ENCODE peak calls at places on chromosomes 13 and 19, in nine cellular contexts. One of them, this sample, is unnamed.

GRCh38 chr13:102040812-102041211 is 361.0 kb downstream of the FGF14 start:
- DNase-seq in C1 segment of cervical spinal cord: no peak
- DNase-seq in AG09309: no peak
- DNase-seq in coronary artery: no peak
- DNase-seq in choroid plexus epithelial cell: no peak
- DNase-seq in ELF-1: no peak
- DNase-seq in activated naive CD4-positive, alpha-beta T cell treated with Interleukin-2 at 50 U/mL for 16 hours: no peak
- DNase-seq in lung microvascular endothelial cell: no peak
- DNase-seq in NCI-H1092 treated with DMSO at 0.1 percent for 48 hours: peak
- DNase-seq in this sample: no peak

GRCh38 chr19:29706635-29707034 is 8.4 kb downstream of the C19orf12 start:
- DNase-seq in C1 segment of cervical spinal cord: no peak
- DNase-seq in AG09309: no peak
- DNase-seq in coronary artery: no peak
- DNase-seq in choroid plexus epithelial cell: no peak
- DNase-seq in ELF-1: no peak
- DNase-seq in activated naive CD4-positive, alpha-beta T cell treated with Interleukin-2 at 50 U/mL for 16 hours: no peak
- DNase-seq in lung microvascular endothelial cell: no peak
- DNase-seq in NCI-H1092 treated with DMSO at 0.1 percent for 48 hours: no peak
- DNase-seq in this sample: no peak

GRCh38 chr19:3699071-3699740 is 1.1 kb downstream of the PIP5K1C start:
- DNase-seq in C1 segment of cervical spinal cord: peak
- DNase-seq in AG09309: no peak
- DNase-seq in coronary artery: peak
- DNase-seq in choroid plexus epithelial cell: peak
- DNase-seq in ELF-1: peak
- DNase-seq in activated naive CD4-positive, alpha-beta T cell treated with Interleukin-2 at 50 U/mL for 16 hours: peak
- DNase-seq in lung microvascular endothelial cell: no peak
- DNase-seq in NCI-H1092 treated with DMSO at 0.1 percent for 48 hours: no peak
- DNase-seq in this sample: peak

GRCh38 chr19:4732680-4733114 is 9.1 kb upstream of the DPP9 start:
- DNase-seq in C1 segment of cervical spinal cord: peak
- DNase-seq in AG09309: no peak
- DNase-seq in coronary artery: no peak
- DNase-seq in choroid plexus epithelial cell: peak
- DNase-seq in ELF-1: peak
- DNase-seq in activated naive CD4-positive, alpha-beta T cell treated with Interleukin-2 at 50 U/mL for 16 hours: peak
- DNase-seq in lung microvascular endothelial cell: peak
- DNase-seq in NCI-H1092 treated with DMSO at 0.1 percent for 48 hours: peak
- DNase-seq in this sample: peak

GRCh38 chr13:47908200-47908902 is 92.7 kb downstream of the SUCLA2 start:
- DNase-seq in C1 segment of cervical spinal cord: no peak
- DNase-seq in AG09309: no peak
- DNase-seq in coronary artery: no peak
- DNase-seq in choroid plexus epithelial cell: peak
- DNase-seq in ELF-1: peak
- DNase-seq in activated naive CD4-positive, alpha-beta T cell treated with Interleukin-2 at 50 U/mL for 16 hours: no peak
- DNase-seq in lung microvascular endothelial cell: no peak
- DNase-seq in NCI-H1092 treated with DMSO at 0.1 percent for 48 hours: no peak
- DNase-seq in this sample: no peak

GRCh38 chr19:5070922-5071321 is 102.0 kb downstream of the KDM4B start:
- DNase-seq in C1 segment of cervical spinal cord: no peak
- DNase-seq in AG09309: no peak
- DNase-seq in coronary artery: no peak
- DNase-seq in choroid plexus epithelial cell: no peak
- DNase-seq in ELF-1: no peak
- DNase-seq in activated naive CD4-positive, alpha-beta T cell treated with Interleukin-2 at 50 U/mL for 16 hours: no peak
- DNase-seq in lung microvascular endothelial cell: no peak
- DNase-seq in NCI-H1092 treated with DMSO at 0.1 percent for 48 hours: no peak
- DNase-seq in this sample: no peak

GRCh38 chr19:2045501-2046045 is 5.5 kb downstream of the MKNK2 start:
- DNase-seq in C1 segment of cervical spinal cord: no peak
- DNase-seq in AG09309: no peak
- DNase-seq in coronary artery: no peak
- DNase-seq in choroid plexus epithelial cell: no peak
- DNase-seq in ELF-1: no peak
- DNase-seq in activated naive CD4-positive, alpha-beta T cell treated with Interleukin-2 at 50 U/mL for 16 hours: no peak
- DNase-seq in lung microvascular endothelial cell: no peak
- DNase-seq in NCI-H1092 treated with DMSO at 0.1 percent for 48 hours: no peak
- DNase-seq in this sample: no peak

GRCh38 chr13:63327584-63327983 is 1911.9 kb upstream of the PCDH20 start:
- DNase-seq in C1 segment of cervical spinal cord: no peak
- DNase-seq in AG09309: no peak
- DNase-seq in coronary artery: no peak
- DNase-seq in choroid plexus epithelial cell: no peak
- DNase-seq in ELF-1: no peak
- DNase-seq in activated naive CD4-positive, alpha-beta T cell treated with Interleukin-2 at 50 U/mL for 16 hours: no peak
- DNase-seq in lung microvascular endothelial cell: no peak
- DNase-seq in NCI-H1092 treated with DMSO at 0.1 percent for 48 hours: no peak
- DNase-seq in this sample: no peak

GRCh38 chr19:40502647-40503046 is 35.8 kb downstream of the SPTBN4 start:
- DNase-seq in C1 segment of cervical spinal cord: no peak
- DNase-seq in AG09309: no peak
- DNase-seq in coronary artery: no peak
- DNase-seq in choroid plexus epithelial cell: peak
- DNase-seq in ELF-1: peak
- DNase-seq in activated naive CD4-positive, alpha-beta T cell treated with Interleukin-2 at 50 U/mL for 16 hours: no peak
- DNase-seq in lung microvascular endothelial cell: peak
- DNase-seq in NCI-H1092 treated with DMSO at 0.1 percent for 48 hours: no peak
- DNase-seq in this sample: no peak

GRCh38 chr19:17536957-17537356 is 18.5 kb upstream of the COLGALT1 start:
- DNase-seq in C1 segment of cervical spinal cord: no peak
- DNase-seq in AG09309: no peak
- DNase-seq in coronary artery: no peak
- DNase-seq in choroid plexus epithelial cell: no peak
- DNase-seq in ELF-1: no peak
- DNase-seq in activated naive CD4-positive, alpha-beta T cell treated with Interleukin-2 at 50 U/mL for 16 hours: no peak
- DNase-seq in lung microvascular endothelial cell: no peak
- DNase-seq in NCI-H1092 treated with DMSO at 0.1 percent for 48 hours: no peak
- DNase-seq in this sample: no peak

GRCh38 chr13:64029343-64030093 is 2613.9 kb upstream of the PCDH20 start:
- DNase-seq in C1 segment of cervical spinal cord: no peak
- DNase-seq in AG09309: no peak
- DNase-seq in coronary artery: no peak
- DNase-seq in choroid plexus epithelial cell: no peak
- DNase-seq in ELF-1: no peak
- DNase-seq in activated naive CD4-positive, alpha-beta T cell treated with Interleukin-2 at 50 U/mL for 16 hours: no peak
- DNase-seq in lung microvascular endothelial cell: no peak
- DNase-seq in NCI-H1092 treated with DMSO at 0.1 percent for 48 hours: no peak
- DNase-seq in this sample: no peak

GRCh38 chr19:38183227-38183914 is 40.7 kb downstream of the DPF1 start:
- DNase-seq in C1 segment of cervical spinal cord: no peak
- DNase-seq in AG09309: no peak
- DNase-seq in coronary artery: no peak
- DNase-seq in choroid plexus epithelial cell: peak
- DNase-seq in ELF-1: peak
- DNase-seq in activated naive CD4-positive, alpha-beta T cell treated with Interleukin-2 at 50 U/mL for 16 hours: no peak
- DNase-seq in lung microvascular endothelial cell: no peak
- DNase-seq in NCI-H1092 treated with DMSO at 0.1 percent for 48 hours: no peak
- DNase-seq in this sample: no peak

GRCh38 chr19:11705474-11705873 is 33.3 kb downstream of the ZNF823 start:
- DNase-seq in C1 segment of cervical spinal cord: no peak
- DNase-seq in AG09309: no peak
- DNase-seq in coronary artery: no peak
- DNase-seq in choroid plexus epithelial cell: no peak
- DNase-seq in ELF-1: no peak
- DNase-seq in activated naive CD4-positive, alpha-beta T cell treated with Interleukin-2 at 50 U/mL for 16 hours: no peak
- DNase-seq in lung microvascular endothelial cell: no peak
- DNase-seq in NCI-H1092 treated with DMSO at 0.1 percent for 48 hours: no peak
- DNase-seq in this sample: no peak

GRCh38 chr13:44305845-44306244 is 67.8 kb upstream of the SERP2 start:
- DNase-seq in C1 segment of cervical spinal cord: no peak
- DNase-seq in AG09309: no peak
- DNase-seq in coronary artery: peak
- DNase-seq in choroid plexus epithelial cell: peak
- DNase-seq in ELF-1: peak
- DNase-seq in activated naive CD4-positive, alpha-beta T cell treated with Interleukin-2 at 50 U/mL for 16 hours: no peak
- DNase-seq in lung microvascular endothelial cell: no peak
- DNase-seq in NCI-H1092 treated with DMSO at 0.1 percent for 48 hours: peak
- DNase-seq in this sample: no peak

GRCh38 chr13:112902669-112903068 is 66.3 kb upstream of the MCF2L start:
- DNase-seq in C1 segment of cervical spinal cord: no peak
- DNase-seq in AG09309: no peak
- DNase-seq in coronary artery: no peak
- DNase-seq in choroid plexus epithelial cell: no peak
- DNase-seq in ELF-1: no peak
- DNase-seq in activated naive CD4-positive, alpha-beta T cell treated with Interleukin-2 at 50 U/mL for 16 hours: no peak
- DNase-seq in lung microvascular endothelial cell: no peak
- DNase-seq in NCI-H1092 treated with DMSO at 0.1 percent for 48 hours: no peak
- DNase-seq in this sample: no peak

GRCh38 chr19:4521170-4521887 is 3.0 kb upstream of the PLIN4 start:
- DNase-seq in C1 segment of cervical spinal cord: no peak
- DNase-seq in AG09309: no peak
- DNase-seq in coronary artery: no peak
- DNase-seq in choroid plexus epithelial cell: peak
- DNase-seq in ELF-1: no peak
- DNase-seq in activated naive CD4-positive, alpha-beta T cell treated with Interleukin-2 at 50 U/mL for 16 hours: no peak
- DNase-seq in lung microvascular endothelial cell: no peak
- DNase-seq in NCI-H1092 treated with DMSO at 0.1 percent for 48 hours: no peak
- DNase-seq in this sample: no peak

GRCh38 chr13:88461272-88462009 is 790.3 kb downstream of the SLITRK5 start:
- DNase-seq in C1 segment of cervical spinal cord: no peak
- DNase-seq in AG09309: no peak
- DNase-seq in coronary artery: no peak
- DNase-seq in choroid plexus epithelial cell: no peak
- DNase-seq in ELF-1: peak
- DNase-seq in activated naive CD4-positive, alpha-beta T cell treated with Interleukin-2 at 50 U/mL for 16 hours: no peak
- DNase-seq in lung microvascular endothelial cell: no peak
- DNase-seq in NCI-H1092 treated with DMSO at 0.1 percent for 48 hours: no peak
- DNase-seq in this sample: no peak

GRCh38 chr13:43572601-43573360 is 214.0 kb downstream of the ENOX1 start:
- DNase-seq in C1 segment of cervical spinal cord: no peak
- DNase-seq in AG09309: peak
- DNase-seq in coronary artery: no peak
- DNase-seq in choroid plexus epithelial cell: no peak
- DNase-seq in ELF-1: no peak
- DNase-seq in activated naive CD4-positive, alpha-beta T cell treated with Interleukin-2 at 50 U/mL for 16 hours: no peak
- DNase-seq in lung microvascular endothelial cell: no peak
- DNase-seq in NCI-H1092 treated with DMSO at 0.1 percent for 48 hours: no peak
- DNase-seq in this sample: no peak

GRCh38 chr13:25778302-25778701 is 273.5 kb downstream of the SHISA2 start:
- DNase-seq in C1 segment of cervical spinal cord: no peak
- DNase-seq in AG09309: no peak
- DNase-seq in coronary artery: no peak
- DNase-seq in choroid plexus epithelial cell: no peak
- DNase-seq in ELF-1: no peak
- DNase-seq in activated naive CD4-positive, alpha-beta T cell treated with Interleukin-2 at 50 U/mL for 16 hours: no peak
- DNase-seq in lung microvascular endothelial cell: no peak
- DNase-seq in NCI-H1092 treated with DMSO at 0.1 percent for 48 hours: no peak
- DNase-seq in this sample: no peak

GRCh38 chr13:112576768-112577167 is 11.2 kb downstream of the TUBGCP3 start:
- DNase-seq in C1 segment of cervical spinal cord: no peak
- DNase-seq in AG09309: no peak
- DNase-seq in coronary artery: no peak
- DNase-seq in choroid plexus epithelial cell: no peak
- DNase-seq in ELF-1: no peak
- DNase-seq in activated naive CD4-positive, alpha-beta T cell treated with Interleukin-2 at 50 U/mL for 16 hours: no peak
- DNase-seq in lung microvascular endothelial cell: no peak
- DNase-seq in NCI-H1092 treated with DMSO at 0.1 percent for 48 hours: no peak
- DNase-seq in this sample: no peak

GRCh38 chr13:112205990-112206389 is 139.0 kb downstream of the SOX1 start:
- DNase-seq in C1 segment of cervical spinal cord: no peak
- DNase-seq in AG09309: no peak
- DNase-seq in coronary artery: peak
- DNase-seq in choroid plexus epithelial cell: no peak
- DNase-seq in ELF-1: no peak
- DNase-seq in activated naive CD4-positive, alpha-beta T cell treated with Interleukin-2 at 50 U/mL for 16 hours: no peak
- DNase-seq in lung microvascular endothelial cell: no peak
- DNase-seq in NCI-H1092 treated with DMSO at 0.1 percent for 48 hours: no peak
- DNase-seq in this sample: no peak

GRCh38 chr13:114108894-114109293 is 23.5 kb downstream of the RASA3 start:
- DNase-seq in C1 segment of cervical spinal cord: no peak
- DNase-seq in AG09309: no peak
- DNase-seq in coronary artery: no peak
- DNase-seq in choroid plexus epithelial cell: no peak
- DNase-seq in ELF-1: no peak
- DNase-seq in activated naive CD4-positive, alpha-beta T cell treated with Interleukin-2 at 50 U/mL for 16 hours: no peak
- DNase-seq in lung microvascular endothelial cell: no peak
- DNase-seq in NCI-H1092 treated with DMSO at 0.1 percent for 48 hours: no peak
- DNase-seq in this sample: no peak

GRCh38 chr13:48223016-48223385 is 10.0 kb upstream of the ITM2B start:
- DNase-seq in C1 segment of cervical spinal cord: no peak
- DNase-seq in AG09309: no peak
- DNase-seq in coronary artery: no peak
- DNase-seq in choroid plexus epithelial cell: peak
- DNase-seq in ELF-1: no peak
- DNase-seq in activated naive CD4-positive, alpha-beta T cell treated with Interleukin-2 at 50 U/mL for 16 hours: no peak
- DNase-seq in lung microvascular endothelial cell: no peak
- DNase-seq in NCI-H1092 treated with DMSO at 0.1 percent for 48 hours: no peak
- DNase-seq in this sample: no peak

GRCh38 chr13:35712907-35713685 is 236.6 kb upstream of the MAB21L1 start:
- DNase-seq in C1 segment of cervical spinal cord: no peak
- DNase-seq in AG09309: peak
- DNase-seq in coronary artery: no peak
- DNase-seq in choroid plexus epithelial cell: peak
- DNase-seq in ELF-1: peak
- DNase-seq in activated naive CD4-positive, alpha-beta T cell treated with Interleukin-2 at 50 U/mL for 16 hours: no peak
- DNase-seq in lung microvascular endothelial cell: no peak
- DNase-seq in NCI-H1092 treated with DMSO at 0.1 percent for 48 hours: no peak
- DNase-seq in this sample: no peak

GRCh38 chr13:102642029-102642428 is 45.2 kb downstream of the TPP2 start:
- DNase-seq in C1 segment of cervical spinal cord: no peak
- DNase-seq in AG09309: no peak
- DNase-seq in coronary artery: no peak
- DNase-seq in choroid plexus epithelial cell: no peak
- DNase-seq in ELF-1: no peak
- DNase-seq in activated naive CD4-positive, alpha-beta T cell treated with Interleukin-2 at 50 U/mL for 16 hours: no peak
- DNase-seq in lung microvascular endothelial cell: no peak
- DNase-seq in NCI-H1092 treated with DMSO at 0.1 percent for 48 hours: no peak
- DNase-seq in this sample: no peak

GRCh38 chr13:109655611-109656010 is 130.8 kb downstream of the IRS2 start:
- DNase-seq in C1 segment of cervical spinal cord: no peak
- DNase-seq in AG09309: no peak
- DNase-seq in coronary artery: no peak
- DNase-seq in choroid plexus epithelial cell: no peak
- DNase-seq in ELF-1: no peak
- DNase-seq in activated naive CD4-positive, alpha-beta T cell treated with Interleukin-2 at 50 U/mL for 16 hours: no peak
- DNase-seq in lung microvascular endothelial cell: no peak
- DNase-seq in NCI-H1092 treated with DMSO at 0.1 percent for 48 hours: no peak
- DNase-seq in this sample: no peak

GRCh38 chr13:106507560-106508274 is 27.7 kb downstream of the EFNB2 start:
- DNase-seq in C1 segment of cervical spinal cord: no peak
- DNase-seq in AG09309: peak
- DNase-seq in coronary artery: no peak
- DNase-seq in choroid plexus epithelial cell: peak
- DNase-seq in ELF-1: no peak
- DNase-seq in activated naive CD4-positive, alpha-beta T cell treated with Interleukin-2 at 50 U/mL for 16 hours: no peak
- DNase-seq in lung microvascular endothelial cell: peak
- DNase-seq in NCI-H1092 treated with DMSO at 0.1 percent for 48 hours: no peak
- DNase-seq in this sample: peak

GRCh38 chr19:31533114-31533513 is 183.9 kb upstream of the TSHZ3 start:
- DNase-seq in C1 segment of cervical spinal cord: no peak
- DNase-seq in AG09309: no peak
- DNase-seq in coronary artery: peak
- DNase-seq in choroid plexus epithelial cell: peak
- DNase-seq in ELF-1: no peak
- DNase-seq in activated naive CD4-positive, alpha-beta T cell treated with Interleukin-2 at 50 U/mL for 16 hours: no peak
- DNase-seq in lung microvascular endothelial cell: no peak
- DNase-seq in NCI-H1092 treated with DMSO at 0.1 percent for 48 hours: no peak
- DNase-seq in this sample: no peak

GRCh38 chr19:13621413-13621812 is 115.1 kb upstream of the CACNA1A start:
- DNase-seq in C1 segment of cervical spinal cord: no peak
- DNase-seq in AG09309: peak
- DNase-seq in coronary artery: no peak
- DNase-seq in choroid plexus epithelial cell: peak
- DNase-seq in ELF-1: peak
- DNase-seq in activated naive CD4-positive, alpha-beta T cell treated with Interleukin-2 at 50 U/mL for 16 hours: peak
- DNase-seq in lung microvascular endothelial cell: no peak
- DNase-seq in NCI-H1092 treated with DMSO at 0.1 percent for 48 hours: no peak
- DNase-seq in this sample: no peak

GRCh38 chr13:43042410-43042921 is 19.1 kb downstream of the DNAJC15 start:
- DNase-seq in C1 segment of cervical spinal cord: no peak
- DNase-seq in AG09309: no peak
- DNase-seq in coronary artery: no peak
- DNase-seq in choroid plexus epithelial cell: no peak
- DNase-seq in ELF-1: no peak
- DNase-seq in activated naive CD4-positive, alpha-beta T cell treated with Interleukin-2 at 50 U/mL for 16 hours: no peak
- DNase-seq in lung microvascular endothelial cell: no peak
- DNase-seq in NCI-H1092 treated with DMSO at 0.1 percent for 48 hours: no peak
- DNase-seq in this sample: no peak

GRCh38 chr13:96728463-96728862 is 265.8 kb downstream of the OXGR1 start:
- DNase-seq in C1 segment of cervical spinal cord: no peak
- DNase-seq in AG09309: no peak
- DNase-seq in coronary artery: no peak
- DNase-seq in choroid plexus epithelial cell: no peak
- DNase-seq in ELF-1: no peak
- DNase-seq in activated naive CD4-positive, alpha-beta T cell treated with Interleukin-2 at 50 U/mL for 16 hours: no peak
- DNase-seq in lung microvascular endothelial cell: no peak
- DNase-seq in NCI-H1092 treated with DMSO at 0.1 percent for 48 hours: no peak
- DNase-seq in this sample: no peak

This sample was measured in midbrain.